ENCODE peak calls at places on chromosomes 12 and 14, in five cellular contexts. One of them, this sample, is unnamed.

GRCh38 chr14:65414961-65415589 is 2.5 kb downstream of the FUT8 start:
- DNase-seq in suprapubic skin: no peak
- DNase-seq in endothelial cell of umbilical vein: peak; percentile 56
- DNase-seq in small intestine: peak; percentile 39
- DNase-seq in PC-9: peak; percentile 37
- DNase-seq in this sample: no peak

GRCh38 chr12:7289743-7290142 is 14.1 kb upstream of the ACSM4 start:
- DNase-seq in PC-9: no peak
- DNase-seq in suprapubic skin: no peak
- DNase-seq in small intestine: no peak
- DNase-seq in endothelial cell of umbilical vein: no peak
- DNase-seq in this sample: no peak

GRCh38 chr12:15497621-15498285 is 175.4 kb downstream of the PTPRO start:
- DNase-seq in small intestine: peak; percentile 18
- DNase-seq in endothelial cell of umbilical vein: no peak
- DNase-seq in PC-9: no peak
- DNase-seq in suprapubic skin: no peak
- DNase-seq in this sample: no peak

GRCh38 chr12:104055686-104056388 is 5.8 kb upstream of the GLT8D2 start:
- DNase-seq in PC-9: no peak
- DNase-seq in small intestine: peak; percentile 56
- DNase-seq in suprapubic skin: no peak
- DNase-seq in endothelial cell of umbilical vein: peak; percentile 79
- DNase-seq in this sample: no peak

GRCh38 chr14:37594238-37594915 is 672 bp downstream of the FOXA1 start:
- DNase-seq in small intestine: peak; percentile 95
- DNase-seq in endothelial cell of umbilical vein: peak; percentile 80
- DNase-seq in suprapubic skin: peak; percentile 74
- DNase-seq in PC-9: peak; percentile 68
- DNase-seq in this sample: no peak

GRCh38 chr12:113994051-113994450 is 27.9 kb upstream of the RBM19 start:
- DNase-seq in small intestine: no peak
- DNase-seq in PC-9: no peak
- DNase-seq in endothelial cell of umbilical vein: no peak
- DNase-seq in suprapubic skin: no peak
- DNase-seq in this sample: no peak

GRCh38 chr14:75023108-75023507 is 20.4 kb downstream of the EIF2B2 start:
- DNase-seq in PC-9: no peak
- DNase-seq in suprapubic skin: no peak
- DNase-seq in endothelial cell of umbilical vein: no peak
- DNase-seq in small intestine: no peak
- DNase-seq in this sample: no peak

GRCh38 chr12:111445311-111446043 is 39.8 kb downstream of the SH2B3 start:
- DNase-seq in suprapubic skin: no peak
- DNase-seq in small intestine: no peak
- DNase-seq in PC-9: no peak
- DNase-seq in endothelial cell of umbilical vein: no peak
- DNase-seq in this sample: no peak

GRCh38 chr12:30862486-30862885 is 64.1 kb upstream of the TSPAN11 start:
- DNase-seq in endothelial cell of umbilical vein: no peak
- DNase-seq in small intestine: no peak
- DNase-seq in PC-9: no peak
- DNase-seq in suprapubic skin: no peak
- DNase-seq in this sample: no peak

GRCh38 chr12:78088391-78088832 is 257.7 kb downstream of the NAV3 start:
- DNase-seq in small intestine: peak; percentile 2
- DNase-seq in suprapubic skin: no peak
- DNase-seq in endothelial cell of umbilical vein: peak; percentile 73
- DNase-seq in PC-9: no peak
- DNase-seq in this sample: no peak

GRCh38 chr12:48779869-48780268 is 9.0 kb downstream of the ADCY6 start:
- DNase-seq in suprapubic skin: no peak
- DNase-seq in small intestine: no peak
- DNase-seq in PC-9: no peak
- DNase-seq in endothelial cell of umbilical vein: peak; percentile 82
- DNase-seq in this sample: no peak

GRCh38 chr12:45671254-45671653 is 58.3 kb upstream of the ARID2 start:
- DNase-seq in small intestine: no peak
- DNase-seq in PC-9: no peak
- DNase-seq in suprapubic skin: no peak
- DNase-seq in endothelial cell of umbilical vein: no peak
- DNase-seq in this sample: no peak

GRCh38 chr12:64010069-64010686 is 165.7 kb downstream of the SRGAP1 start:
- DNase-seq in small intestine: no peak
- DNase-seq in suprapubic skin: no peak
- DNase-seq in endothelial cell of umbilical vein: no peak
- DNase-seq in PC-9: no peak
- DNase-seq in this sample: no peak

GRCh38 chr14:33475623-33476022 is 475.3 kb downstream of the EGLN3 start:
- DNase-seq in endothelial cell of umbilical vein: peak; percentile 88
- DNase-seq in small intestine: peak; percentile 66
- DNase-seq in suprapubic skin: no peak
- DNase-seq in PC-9: peak; percentile 60
- DNase-seq in this sample: no peak

GRCh38 chr12:131461096-131461495 is 249.8 kb upstream of the SFSWAP start:
- DNase-seq in endothelial cell of umbilical vein: no peak
- DNase-seq in suprapubic skin: no peak
- DNase-seq in PC-9: no peak
- DNase-seq in small intestine: no peak
- DNase-seq in this sample: no peak

GRCh38 chr12:20459920-20460319 is 91.6 kb downstream of the PDE3A start:
- DNase-seq in suprapubic skin: no peak
- DNase-seq in small intestine: no peak
- DNase-seq in endothelial cell of umbilical vein: no peak
- DNase-seq in PC-9: no peak
- DNase-seq in this sample: no peak

GRCh38 chr12:20458011-20458410 is 89.7 kb downstream of the PDE3A start:
- DNase-seq in endothelial cell of umbilical vein: no peak
- DNase-seq in PC-9: no peak
- DNase-seq in suprapubic skin: no peak
- DNase-seq in small intestine: peak; percentile 71
- DNase-seq in this sample: no peak

GRCh38 chr12:20455001-20455706 is 86.8 kb downstream of the PDE3A start:
- DNase-seq in suprapubic skin: no peak
- DNase-seq in endothelial cell of umbilical vein: no peak
- DNase-seq in small intestine: no peak
- DNase-seq in PC-9: no peak
- DNase-seq in this sample: no peak

GRCh38 chr12:20460956-20461355 is 92.6 kb downstream of the PDE3A start:
- DNase-seq in suprapubic skin: no peak
- DNase-seq in PC-9: no peak
- DNase-seq in endothelial cell of umbilical vein: no peak
- DNase-seq in small intestine: no peak
- DNase-seq in this sample: no peak

DNA sequence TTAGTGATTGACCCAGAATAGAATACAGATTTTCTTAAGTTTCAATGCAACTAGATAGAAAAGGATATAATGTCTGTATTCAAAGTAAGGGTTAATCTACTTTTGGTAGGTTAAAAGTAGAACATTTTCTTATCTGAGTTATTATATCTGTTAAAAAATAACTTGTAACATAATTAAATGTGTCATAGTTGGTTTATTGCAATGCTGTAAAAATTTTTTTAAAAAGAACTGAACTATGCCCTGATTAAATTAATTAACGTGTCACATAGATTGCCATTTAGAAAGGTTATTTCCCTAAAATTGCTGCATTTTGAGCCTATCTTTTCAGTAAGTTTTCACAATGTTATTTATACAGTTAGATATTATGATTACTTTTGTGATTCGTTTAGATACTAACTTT is 89.2 kb downstream of the PDE3A start:
- DNase-seq in PC-9: no peak
- DNase-seq in small intestine: peak; percentile 76
- DNase-seq in suprapubic skin: no peak
- DNase-seq in endothelial cell of umbilical vein: no peak
- DNase-seq in this sample: no peak
- H3K4me1 ChIP-seq in PC-9: no peaks in the 10 kb centered on the region
- H3K4me1 ChIP-seq in small intestine: peaks cover 2% of the 10 kb centered on the region
- H3K4me1 ChIP-seq in suprapubic skin: no peaks in the 10 kb centered on the region
- H3K4me1 ChIP-seq in endothelial cell of umbilical vein: no peaks in the 10 kb centered on the region
- H3K4me1 ChIP-seq in this sample: no peaks in the 10 kb centered on the region

GRCh38 chr12:120190985-120191480 is 3.5 kb downstream of the GCN1 start:
- DNase-seq in small intestine: no peak
- DNase-seq in PC-9: no peak
- DNase-seq in endothelial cell of umbilical vein: no peak
- DNase-seq in suprapubic skin: no peak
- DNase-seq in this sample: no peak
- H3K36me3 ChIP-seq in small intestine: peaks cover 5% of the 10 kb centered on the region
- H3K36me3 ChIP-seq in PC-9: peaks cover 12% of the 10 kb centered on the region
- H3K36me3 ChIP-seq in endothelial cell of umbilical vein: peaks cover 5% of the 10 kb centered on the region
- H3K36me3 ChIP-seq in suprapubic skin: peaks cover 41% of the 10 kb centered on the region
- H3K36me3 ChIP-seq in this sample: peaks cover 72% of the 10 kb centered on the region

DNA sequence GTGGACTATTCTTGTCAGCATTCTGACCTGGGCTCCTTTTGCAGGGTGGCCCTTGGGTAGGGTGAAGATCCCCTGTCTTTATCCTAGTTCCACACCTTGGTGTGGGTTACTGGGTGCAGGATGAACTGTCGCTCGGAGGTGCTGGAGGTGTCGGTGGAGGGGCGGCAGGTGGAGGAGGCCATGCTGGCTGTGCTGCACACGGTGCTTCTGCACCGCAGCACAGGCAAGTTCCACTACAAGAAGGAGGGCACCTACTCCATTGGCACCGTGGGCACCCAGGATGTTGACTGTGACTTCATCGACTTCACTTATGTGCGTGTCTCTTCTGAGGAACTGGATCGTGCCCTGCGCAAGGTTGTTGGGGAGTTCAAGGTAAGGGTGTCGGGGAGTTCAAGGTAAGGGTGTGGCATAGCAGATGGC is 3.8 kb downstream of the ATG101 start:
- DNase-seq in small intestine: no peak
- DNase-seq in PC-9: no peak
- DNase-seq in endothelial cell of umbilical vein: no peak
- DNase-seq in suprapubic skin: no peak
- DNase-seq in this sample: no peak
- H3K27ac ChIP-seq in small intestine: no peak overlapping the region
- H3K27ac ChIP-seq in PC-9: no peak overlapping the region
- H3K27ac ChIP-seq in endothelial cell of umbilical vein: no peak overlapping the region
- H3K27ac ChIP-seq in suprapubic skin: no peak overlapping the region
- H3K27ac ChIP-seq in this sample: no peak overlapping the region

DNA sequence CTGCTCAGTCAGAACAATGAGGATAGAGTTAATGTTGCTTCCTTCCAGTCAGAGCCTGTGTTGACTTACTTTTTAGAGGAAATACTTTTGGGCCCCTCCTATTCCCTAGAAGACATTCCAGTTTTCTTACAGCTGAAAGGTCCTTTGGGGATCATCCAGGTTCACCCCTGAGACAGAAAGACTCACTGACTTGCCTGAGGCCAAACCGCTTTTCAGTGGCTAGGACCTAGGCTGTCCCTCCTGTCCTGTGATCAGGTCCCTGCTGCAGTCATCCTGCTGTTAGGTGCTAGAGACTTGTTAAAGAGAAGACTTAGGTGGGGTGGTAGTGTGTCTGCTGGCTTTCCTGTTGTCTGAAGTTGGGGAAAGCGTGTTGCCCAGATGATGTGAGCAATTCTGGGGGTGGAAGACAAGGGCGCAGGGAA is 39.6 kb downstream of the SUSD6 start:
- DNase-seq in PC-9: peak; percentile 97
- DNase-seq in small intestine: peak; percentile 43
- DNase-seq in endothelial cell of umbilical vein: peak; percentile 64
- DNase-seq in suprapubic skin: no peak
- DNase-seq in this sample: no peak
- H3K4me1 ChIP-seq in PC-9: peaks cover 89% of the 10 kb centered on the region
- H3K4me1 ChIP-seq in small intestine: peaks cover 65% of the 10 kb centered on the region
- H3K4me1 ChIP-seq in endothelial cell of umbilical vein: peaks cover 43% of the 10 kb centered on the region
- H3K4me1 ChIP-seq in suprapubic skin: peaks cover 74% of the 10 kb centered on the region
- H3K4me1 ChIP-seq in this sample: peaks cover 70% of the 10 kb centered on the region

GRCh38 chr12:51969643-51970042 is 18.1 kb downstream of the ACVR1B start:
- DNase-seq in suprapubic skin: no peak
- DNase-seq in small intestine: no peak
- DNase-seq in endothelial cell of umbilical vein: no peak
- DNase-seq in PC-9: no peak
- DNase-seq in this sample: no peak
- H3K36me3 ChIP-seq in suprapubic skin: no peaks in the 10 kb centered on the region
- H3K36me3 ChIP-seq in small intestine: no peaks in the 10 kb centered on the region
- H3K36me3 ChIP-seq in endothelial cell of umbilical vein: no peaks in the 10 kb centered on the region
- H3K36me3 ChIP-seq in PC-9: no peaks in the 10 kb centered on the region
- H3K36me3 ChIP-seq in this sample: no peaks in the 10 kb centered on the region

DNA sequence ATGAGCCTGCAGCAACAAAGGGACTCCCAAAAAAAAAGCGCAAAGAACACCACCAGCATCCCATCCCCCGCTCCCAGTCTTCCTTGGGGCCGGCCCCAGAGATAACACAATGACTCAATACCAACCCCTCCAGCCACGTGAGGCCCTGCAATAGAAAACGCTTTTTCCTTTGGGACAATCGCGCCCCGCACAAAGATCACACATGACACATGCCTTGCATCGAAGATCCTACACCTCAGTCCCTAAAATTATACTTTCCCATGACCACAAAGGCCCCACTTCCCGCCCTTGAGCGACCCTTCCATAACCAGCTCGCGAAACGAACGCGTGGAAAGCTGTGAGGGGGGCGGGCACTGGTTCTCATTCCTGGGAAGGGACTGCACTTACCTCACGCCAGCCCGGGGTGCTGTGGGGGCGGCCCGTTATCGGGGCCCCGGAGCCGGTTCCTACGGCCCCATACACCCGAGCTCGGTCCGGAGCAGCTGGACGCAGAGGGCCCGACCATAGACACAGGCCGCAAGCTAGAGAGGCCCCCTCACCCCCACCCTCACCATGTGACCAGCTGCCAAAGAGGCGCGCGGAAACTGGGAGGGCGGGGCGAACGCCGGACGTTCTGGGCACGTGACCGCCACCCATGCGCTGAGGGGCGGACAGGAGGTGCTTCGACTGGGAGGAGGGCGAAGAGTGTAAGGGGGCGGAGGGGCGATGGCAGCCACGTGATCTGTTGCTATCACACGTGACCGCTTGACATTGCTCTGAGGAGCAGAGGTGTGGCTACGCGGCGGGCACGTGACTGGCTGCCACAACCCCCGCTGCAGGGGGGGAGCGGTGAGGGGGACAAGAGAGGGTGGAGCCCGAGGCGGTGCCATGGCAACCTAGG is at the start of gene CDK4:
- DNase-seq in suprapubic skin: peak; percentile 100
- DNase-seq in PC-9: peak; percentile 96
- DNase-seq in endothelial cell of umbilical vein: peak; percentile 100
- DNase-seq in small intestine: peak; percentile 99
- DNase-seq in this sample: peak; percentile 99
- H3K27ac ChIP-seq in suprapubic skin: peak within 1 kb of the TSS; percentile 90
- H3K27ac ChIP-seq in PC-9: peak within 1 kb of the TSS; percentile 65
- H3K27ac ChIP-seq in endothelial cell of umbilical vein: peak within 1 kb of the TSS; percentile 68
- H3K27ac ChIP-seq in small intestine: peak within 1 kb of the TSS; percentile 67
- H3K27ac ChIP-seq in this sample: peak within 1 kb of the TSS; percentile 65

DNA sequence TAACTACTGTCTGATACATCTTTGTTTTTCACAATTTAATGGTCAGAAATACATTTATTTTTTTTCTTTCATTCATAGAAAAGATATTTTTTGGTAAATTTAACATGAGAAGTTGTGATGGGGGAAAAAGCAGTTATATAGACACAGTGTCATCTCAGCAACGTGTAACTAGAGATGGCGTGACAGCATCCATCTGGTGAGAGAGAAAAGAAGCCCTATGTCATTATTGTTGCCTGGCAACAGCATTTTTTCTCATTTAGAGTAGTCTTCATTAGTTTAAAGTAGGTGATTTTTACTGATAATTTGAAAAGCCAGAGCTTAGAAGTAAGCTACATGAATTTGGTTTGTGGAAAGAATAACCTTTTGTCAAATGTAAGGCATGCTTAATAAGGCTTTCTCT is 128.5 kb downstream of the ACSS3 start:
- DNase-seq in endothelial cell of umbilical vein: no peak
- DNase-seq in small intestine: no peak
- DNase-seq in PC-9: no peak
- DNase-seq in suprapubic skin: no peak
- DNase-seq in this sample: no peak
- H3K4me1 ChIP-seq in endothelial cell of umbilical vein: peaks cover 28% of the 10 kb centered on the region
- H3K4me1 ChIP-seq in small intestine: no peaks in the 10 kb centered on the region
- H3K4me1 ChIP-seq in PC-9: peaks cover 12% of the 10 kb centered on the region
- H3K4me1 ChIP-seq in suprapubic skin: no peaks in the 10 kb centered on the region
- H3K4me1 ChIP-seq in this sample: no peaks in the 10 kb centered on the region